ENCODE peak calls at places on chromosomes 5 and 9, in four cellular contexts. One of them, this sample, is unnamed.

GRCh38 chr5:73823508-73823925 is 197.5 kb downstream of the ARHGEF28 start:
- DNase-seq in GM12878: no peak
- DNase-seq in K562: no peak
- DNase-seq in HepG2: peak
- DNase-seq in this sample: no peak

GRCh38 chr5:158884827-158885512 is 214.7 kb downstream of the EBF1 start:
- DNase-seq in GM12878: no peak
- DNase-seq in K562: no peak
- DNase-seq in HepG2: no peak
- DNase-seq in this sample: no peak

GRCh38 chr9:136859821-136860269 is 6.3 kb downstream of the EDF1 start:
- DNase-seq in GM12878: no peak
- DNase-seq in K562: no peak
- DNase-seq in HepG2: no peak
- DNase-seq in this sample: no peak

GRCh38 chr9:81686614-81687520 is 2.5 kb downstream of the TLE1 start:
- DNase-seq in GM12878: no peak
- DNase-seq in K562: no peak
- DNase-seq in HepG2: peak
- DNase-seq in this sample: peak

GRCh38 chr9:86041331-86041741 is 58.0 kb downstream of the GOLM1 start:
- DNase-seq in GM12878: no peak
- DNase-seq in K562: no peak
- DNase-seq in HepG2: no peak
- DNase-seq in this sample: peak

GRCh38 chr9:94577036-94577435 is 16.6 kb downstream of the FBP2 start:
- DNase-seq in GM12878: no peak
- DNase-seq in K562: no peak
- DNase-seq in HepG2: no peak
- DNase-seq in this sample: no peak

GRCh38 chr9:89797970-89798369 is 193.2 kb downstream of the GADD45G start:
- DNase-seq in GM12878: no peak
- DNase-seq in K562: no peak
- DNase-seq in HepG2: no peak
- DNase-seq in this sample: no peak

GRCh38 chr5:67377651-67378050 is 181.1 kb upstream of the CD180 start:
- DNase-seq in GM12878: no peak
- DNase-seq in K562: no peak
- DNase-seq in HepG2: no peak
- DNase-seq in this sample: no peak

GRCh38 chr5:150253416-150254208 is 36.0 kb downstream of the CAMK2A start:
- DNase-seq in GM12878: no peak
- DNase-seq in K562: no peak
- DNase-seq in HepG2: no peak
- DNase-seq in this sample: no peak

GRCh38 chr5:142684508-142685031 is 1.3 kb downstream of the FGF1 start:
- DNase-seq in GM12878: no peak
- DNase-seq in K562: no peak
- DNase-seq in HepG2: no peak
- DNase-seq in this sample: no peak

GRCh38 chr5:33272288-33272687 is 168.5 kb upstream of the TARS1 start:
- DNase-seq in GM12878: no peak
- DNase-seq in K562: no peak
- DNase-seq in HepG2: no peak
- DNase-seq in this sample: no peak

GRCh38 chr5:134003064-134003956 is 1.5 kb downstream of the VDAC1 start:
- DNase-seq in GM12878: no peak
- DNase-seq in K562: peak
- DNase-seq in HepG2: no peak
- DNase-seq in this sample: no peak

GRCh38 chr5:179907570-179908324 is at the start of gene TBC1D9B:
- DNase-seq in GM12878: no peak
- DNase-seq in K562: peak
- DNase-seq in HepG2: peak
- DNase-seq in this sample: peak

GRCh38 chr5:3734621-3735020 is 139.0 kb downstream of the IRX1 start:
- DNase-seq in GM12878: no peak
- DNase-seq in K562: no peak
- DNase-seq in HepG2: no peak
- DNase-seq in this sample: no peak

GRCh38 chr5:13498279-13498678 is 446.2 kb downstream of the DNAH5 start:
- DNase-seq in GM12878: no peak
- DNase-seq in K562: no peak
- DNase-seq in HepG2: peak
- DNase-seq in this sample: no peak

GRCh38 chr5:82332064-82332855 is 54.1 kb upstream of the RPS23 start:
- DNase-seq in GM12878: no peak
- DNase-seq in K562: no peak
- DNase-seq in HepG2: no peak
- DNase-seq in this sample: no peak

GRCh38 chr9:5817776-5818336 is 15.1 kb downstream of the ERMP1 start:
- DNase-seq in GM12878: no peak
- DNase-seq in K562: no peak
- DNase-seq in HepG2: peak
- DNase-seq in this sample: no peak

GRCh38 chr5:104172976-104173375 is 610.4 kb upstream of the NUDT12 start:
- DNase-seq in GM12878: no peak
- DNase-seq in K562: no peak
- DNase-seq in HepG2: no peak
- DNase-seq in this sample: no peak

GRCh38 chr5:353599-354580 is 32.4 kb downstream of the AHRR start:
- DNase-seq in GM12878: no peak
- DNase-seq in K562: no peak
- DNase-seq in HepG2: no peak
- DNase-seq in this sample: no peak

GRCh38 chr5:109223521-109223920 is 186.3 kb downstream of the PJA2 start:
- DNase-seq in GM12878: no peak
- DNase-seq in K562: no peak
- DNase-seq in HepG2: no peak
- DNase-seq in this sample: no peak

GRCh38 chr5:14145356-14146334 is 2.5 kb downstream of the TRIO start:
- DNase-seq in GM12878: no peak
- DNase-seq in K562: no peak
- DNase-seq in HepG2: no peak
- DNase-seq in this sample: peak

GRCh38 chr5:8683528-8683927 is 814.6 kb downstream of the MTRR start:
- DNase-seq in GM12878: no peak
- DNase-seq in K562: no peak
- DNase-seq in HepG2: no peak
- DNase-seq in this sample: no peak

GRCh38 chr5:88824892-88825781 is 57.8 kb downstream of the MEF2C start:
- DNase-seq in GM12878: no peak
- DNase-seq in K562: no peak
- DNase-seq in HepG2: no peak
- DNase-seq in this sample: no peak

GRCh38 chr5:171521219-171521633 is 101.8 kb downstream of the FGF18 start:
- DNase-seq in GM12878: no peak
- DNase-seq in K562: no peak
- DNase-seq in HepG2: no peak
- DNase-seq in this sample: no peak

GRCh38 chr9:76580832-76581231 is 121.8 kb downstream of the GCNT1 start:
- DNase-seq in GM12878: no peak
- DNase-seq in K562: no peak
- DNase-seq in HepG2: no peak
- DNase-seq in this sample: no peak

GRCh38 chr9:76583256-76583655 is 124.3 kb downstream of the GCNT1 start:
- DNase-seq in GM12878: no peak
- DNase-seq in K562: no peak
- DNase-seq in HepG2: no peak
- DNase-seq in this sample: no peak

GRCh38 chr9:76585487-76586459 is 126.8 kb downstream of the GCNT1 start:
- DNase-seq in GM12878: no peak
- DNase-seq in K562: no peak
- DNase-seq in HepG2: no peak
- DNase-seq in this sample: no peak

GRCh38 chr9:76580188-76580587 is 121.2 kb downstream of the GCNT1 start:
- DNase-seq in GM12878: no peak
- DNase-seq in K562: no peak
- DNase-seq in HepG2: no peak
- DNase-seq in this sample: no peak

GRCh38 chr9:76581752-76582151 is 122.8 kb downstream of the GCNT1 start:
- DNase-seq in GM12878: no peak
- DNase-seq in K562: no peak
- DNase-seq in HepG2: no peak
- DNase-seq in this sample: no peak
- TF ChIP-seq FOXK2 in GM12878: no peak
- TF ChIP-seq FOXK2 in K562: no peak
- TF ChIP-seq FOXK2 in HepG2: no peak
- TF ChIP-seq FOXK2 in this sample: no peak

DNA sequence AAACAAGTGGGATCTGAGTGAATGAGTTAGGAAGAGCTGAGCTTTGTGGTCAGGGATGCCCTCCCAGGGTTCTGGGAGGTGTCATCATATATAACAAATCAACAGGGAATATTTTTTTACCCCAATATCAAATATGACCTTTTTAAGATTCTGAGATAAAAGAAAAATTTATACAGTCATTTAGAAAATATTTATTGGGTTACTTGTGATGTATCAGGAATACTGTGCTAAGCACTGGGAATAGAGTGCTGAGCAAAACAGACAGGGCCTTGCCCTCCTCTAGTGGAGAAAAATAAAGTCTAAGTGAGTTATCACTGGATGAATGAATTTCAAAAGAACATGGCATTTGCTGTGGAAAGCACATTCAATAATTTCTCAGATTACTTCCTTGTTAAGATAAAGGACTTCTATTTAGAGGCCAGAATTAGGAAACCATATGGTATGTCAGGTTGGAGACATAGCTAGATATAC is 102.9 kb downstream of the BOD1 start:
- DNase-seq in GM12878: no peak
- DNase-seq in K562: no peak
- DNase-seq in HepG2: no peak
- DNase-seq in this sample: no peak
- TF ChIP-seq FOXK2 in GM12878: no peak
- TF ChIP-seq FOXK2 in K562: no peak
- TF ChIP-seq FOXK2 in HepG2: no peak
- TF ChIP-seq FOXK2 in this sample: no peak

DNA sequence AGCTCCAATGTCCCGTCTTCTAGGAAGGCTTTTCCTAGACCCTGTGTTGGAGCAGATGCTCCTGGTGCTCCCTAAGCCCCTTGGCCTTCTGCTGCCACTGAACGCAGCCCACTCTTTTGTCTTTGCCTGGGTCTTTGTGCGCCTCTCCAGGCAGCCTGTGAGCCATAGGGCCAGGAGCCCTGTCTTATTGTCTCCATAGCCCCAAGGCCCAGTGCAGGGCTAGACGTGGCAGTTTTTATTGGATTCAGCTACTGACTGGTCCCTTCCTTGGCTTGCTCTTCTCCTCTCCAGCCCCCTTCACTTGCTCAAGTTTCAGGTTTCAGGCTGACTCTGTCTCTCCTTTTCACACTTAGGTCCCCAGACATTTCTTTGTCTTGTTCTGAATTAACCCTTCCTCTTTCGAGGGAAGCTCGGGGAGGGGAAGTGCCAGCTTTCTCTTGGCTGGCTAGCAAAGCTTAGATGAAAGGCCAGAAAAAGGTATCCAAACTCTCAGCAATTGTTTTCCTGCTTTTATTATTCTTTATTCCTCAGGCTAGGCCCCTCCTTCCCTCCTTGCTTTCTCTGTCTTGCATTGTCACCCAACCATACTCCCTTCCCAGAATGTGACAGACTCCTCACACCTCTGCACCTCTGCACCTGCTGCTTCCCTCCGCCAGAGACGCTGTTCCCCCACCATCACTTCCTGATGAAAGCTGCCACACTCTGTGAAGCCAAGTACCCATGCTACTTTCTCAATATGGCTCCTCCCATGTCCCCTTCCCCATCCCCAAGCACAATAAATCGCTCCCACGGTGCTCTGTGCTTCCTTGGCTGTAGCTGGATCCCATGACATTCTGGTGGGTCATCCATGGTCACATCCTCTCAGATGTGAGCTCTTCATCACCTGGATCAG is 101.6 kb upstream of the CPEB4 start:
- DNase-seq in GM12878: peak
- DNase-seq in K562: peak
- DNase-seq in HepG2: no peak
- DNase-seq in this sample: no peak
- TF ChIP-seq FOXK2 in GM12878: no peak
- TF ChIP-seq FOXK2 in K562: peak
- TF ChIP-seq FOXK2 in HepG2: no peak
- TF ChIP-seq FOXK2 in this sample: no peak

DNA sequence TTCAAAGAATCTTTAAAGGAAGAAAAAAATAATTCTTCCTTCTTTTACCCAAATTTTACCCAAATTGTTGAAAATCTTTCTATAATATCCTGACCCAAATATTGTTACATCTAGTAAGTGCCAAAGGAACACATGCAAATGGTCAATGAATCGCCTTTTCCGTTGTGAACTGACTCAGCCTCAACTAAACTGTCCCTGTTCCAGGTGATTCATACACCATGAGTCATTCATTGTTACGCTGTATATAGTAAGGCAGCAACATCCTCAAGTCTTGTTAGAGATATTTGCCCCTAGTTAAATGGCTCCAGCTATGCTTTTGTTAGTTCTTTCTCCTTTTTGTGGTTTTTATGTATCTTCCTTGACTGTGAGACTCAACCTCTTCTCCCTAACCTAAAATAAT is 9.7 kb downstream of the PTGER4 start:
- DNase-seq in GM12878: peak
- DNase-seq in K562: peak
- DNase-seq in HepG2: peak
- DNase-seq in this sample: no peak
- TF ChIP-seq FOXK2 in GM12878: no peak
- TF ChIP-seq FOXK2 in K562: no peak
- TF ChIP-seq FOXK2 in HepG2: no peak
- TF ChIP-seq FOXK2 in this sample: no peak

DNA sequence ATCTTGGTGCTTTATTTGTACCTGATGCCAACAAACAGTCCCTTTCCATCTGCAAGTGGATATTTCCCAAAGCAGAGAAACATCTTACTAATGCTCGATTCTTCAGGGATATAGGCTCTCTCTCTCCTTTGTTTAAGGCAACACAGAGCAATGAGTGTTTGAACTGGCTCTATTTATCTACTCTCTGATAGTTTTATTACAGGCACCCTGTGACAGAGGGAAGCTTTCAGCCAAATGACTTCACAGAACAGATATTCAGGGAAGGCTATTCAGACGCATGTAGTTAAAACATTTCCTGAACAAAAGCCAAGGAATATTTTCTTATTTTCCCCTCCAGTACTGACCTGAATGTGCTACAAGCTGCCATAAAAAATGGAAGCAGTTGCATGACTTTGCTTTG is 141.8 kb downstream of the YIPF5 start:
- DNase-seq in GM12878: no peak
- DNase-seq in K562: no peak
- DNase-seq in HepG2: no peak
- DNase-seq in this sample: no peak
- TF ChIP-seq FOXK2 in GM12878: no peak
- TF ChIP-seq FOXK2 in K562: no peak
- TF ChIP-seq FOXK2 in HepG2: no peak
- TF ChIP-seq FOXK2 in this sample: no peak

DNA sequence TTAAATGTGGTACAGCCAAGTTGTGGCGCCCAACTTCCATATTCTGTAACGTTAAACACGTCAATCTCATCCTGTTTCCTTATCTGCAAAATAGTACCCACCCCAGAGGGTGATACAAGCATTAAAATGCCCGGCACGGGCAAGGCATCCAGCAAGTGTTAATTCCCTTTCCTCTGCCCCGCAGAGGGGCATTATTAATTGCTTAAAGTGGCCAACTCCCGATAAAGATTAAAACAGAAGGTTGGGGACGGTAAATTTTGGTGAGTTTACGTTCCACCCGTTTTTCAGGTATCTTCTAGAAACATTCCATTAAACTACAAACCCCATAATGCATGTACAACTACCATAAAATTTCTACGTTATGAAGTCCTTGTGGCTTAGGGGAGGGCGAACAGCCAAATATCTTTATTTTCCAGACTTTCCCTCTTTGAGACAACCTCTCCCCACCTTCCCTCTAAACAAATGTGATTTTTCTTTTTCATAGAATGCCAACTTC is 1.3 kb upstream of the GPBP1 start:
- DNase-seq in GM12878: no peak
- DNase-seq in K562: no peak
- DNase-seq in HepG2: no peak
- DNase-seq in this sample: no peak
- TF ChIP-seq FOXK2 in GM12878: no peak
- TF ChIP-seq FOXK2 in K562: no peak
- TF ChIP-seq FOXK2 in HepG2: no peak
- TF ChIP-seq FOXK2 in this sample: no peak